ENCODE peak calls at places on chromosomes 12 and 14, in five cellular contexts. One of them, this sample, is unnamed.

GRCh38 chr12:70398862-70399261 is 32.8 kb downstream of the KCNMB4 start:
- DNase-seq in AG04449: no peak
- DNase-seq in uterus: no peak
- DNase-seq in LoVo: no peak
- DNase-seq in fibroblast of the aortic adventitia: no peak
- DNase-seq in this sample: no peak

GRCh38 chr14:104982548-104983230 is 2.9 kb upstream of the CLBA1 start:
- DNase-seq in AG04449: no peak
- DNase-seq in LoVo: no peak
- DNase-seq in uterus: no peak
- DNase-seq in fibroblast of the aortic adventitia: no peak
- DNase-seq in this sample: no peak

GRCh38 chr12:19306366-19306765 is 132.9 kb upstream of the AEBP2 start:
- DNase-seq in LoVo: no peak
- DNase-seq in AG04449: no peak
- DNase-seq in uterus: no peak
- DNase-seq in fibroblast of the aortic adventitia: no peak
- DNase-seq in this sample: no peak

GRCh38 chr12:117261267-117261666 is 71.0 kb upstream of the FBXO21 start:
- DNase-seq in uterus: no peak
- DNase-seq in fibroblast of the aortic adventitia: no peak
- DNase-seq in LoVo: peak
- DNase-seq in AG04449: no peak
- DNase-seq in this sample: no peak

GRCh38 chr12:62654558-62655241 is 188.1 kb downstream of the MON2 start:
- DNase-seq in LoVo: no peak
- DNase-seq in uterus: no peak
- DNase-seq in fibroblast of the aortic adventitia: no peak
- DNase-seq in AG04449: no peak
- DNase-seq in this sample: no peak

GRCh38 chr12:100826323-100826722 is 31.7 kb downstream of the ANO4 start:
- DNase-seq in fibroblast of the aortic adventitia: peak
- DNase-seq in AG04449: no peak
- DNase-seq in LoVo: peak
- DNase-seq in uterus: peak
- DNase-seq in this sample: peak

GRCh38 chr12:31280183-31280582 is 45.8 kb downstream of the SINHCAF start:
- DNase-seq in LoVo: no peak
- DNase-seq in AG04449: no peak
- DNase-seq in fibroblast of the aortic adventitia: no peak
- DNase-seq in uterus: no peak
- DNase-seq in this sample: no peak

GRCh38 chr14:53458368-53458814 is 305.3 kb upstream of the DDHD1 start:
- DNase-seq in uterus: no peak
- DNase-seq in AG04449: no peak
- DNase-seq in LoVo: peak
- DNase-seq in fibroblast of the aortic adventitia: peak
- DNase-seq in this sample: no peak

GRCh38 chr12:17992002-17992656 is 97.9 kb downstream of the RERGL start:
- DNase-seq in uterus: no peak
- DNase-seq in fibroblast of the aortic adventitia: peak
- DNase-seq in AG04449: peak
- DNase-seq in LoVo: peak
- DNase-seq in this sample: peak

GRCh38 chr12:109981311-109981710 is 14.9 kb downstream of the GIT2 start:
- DNase-seq in uterus: no peak
- DNase-seq in fibroblast of the aortic adventitia: no peak
- DNase-seq in AG04449: no peak
- DNase-seq in LoVo: no peak
- DNase-seq in this sample: peak

GRCh38 chr12:68336754-68337343 is 4.7 kb upstream of the MDM1 start:
- DNase-seq in uterus: no peak
- DNase-seq in AG04449: no peak
- DNase-seq in fibroblast of the aortic adventitia: no peak
- DNase-seq in LoVo: peak
- DNase-seq in this sample: no peak

GRCh38 chr12:99983721-99984258 is 946 bp downstream of the ANKS1B start:
- DNase-seq in uterus: peak
- DNase-seq in fibroblast of the aortic adventitia: peak
- DNase-seq in AG04449: no peak
- DNase-seq in LoVo: no peak
- DNase-seq in this sample: no peak

GRCh38 chr14:92693998-92694780 is 54.2 kb downstream of the LGMN start:
- DNase-seq in AG04449: no peak
- DNase-seq in uterus: no peak
- DNase-seq in fibroblast of the aortic adventitia: peak
- DNase-seq in LoVo: peak
- DNase-seq in this sample: no peak

GRCh38 chr12:42162198-42162597 is 17.5 kb upstream of the GXYLT1 start:
- DNase-seq in uterus: no peak
- DNase-seq in fibroblast of the aortic adventitia: peak
- DNase-seq in AG04449: no peak
- DNase-seq in LoVo: peak
- DNase-seq in this sample: no peak

GRCh38 chr12:81229718-81230117 is 151.8 kb downstream of the ACSS3 start:
- DNase-seq in AG04449: no peak
- DNase-seq in fibroblast of the aortic adventitia: no peak
- DNase-seq in uterus: no peak
- DNase-seq in LoVo: no peak
- DNase-seq in this sample: no peak

GRCh38 chr14:72636094-72636493 is 257.8 kb downstream of the DPF3 start:
- DNase-seq in uterus: no peak
- DNase-seq in AG04449: no peak
- DNase-seq in fibroblast of the aortic adventitia: no peak
- DNase-seq in LoVo: no peak
- DNase-seq in this sample: no peak

GRCh38 chr14:21095430-21096205 is 2.8 kb downstream of the ZNF219 start:
- DNase-seq in uterus: no peak
- DNase-seq in AG04449: no peak
- DNase-seq in LoVo: no peak
- DNase-seq in fibroblast of the aortic adventitia: peak
- DNase-seq in this sample: no peak

GRCh38 chr14:31154956-31155355 is 52.6 kb downstream of the HECTD1 start:
- DNase-seq in uterus: no peak
- DNase-seq in AG04449: no peak
- DNase-seq in fibroblast of the aortic adventitia: peak
- DNase-seq in LoVo: no peak
- DNase-seq in this sample: no peak

GRCh38 chr14:61472025-61472672 is 150.8 kb downstream of the PRKCH start:
- DNase-seq in uterus: no peak
- DNase-seq in fibroblast of the aortic adventitia: peak
- DNase-seq in LoVo: peak
- DNase-seq in AG04449: peak
- DNase-seq in this sample: peak

GRCh38 chr12:119786539-119786938 is 90.6 kb downstream of the CIT start:
- DNase-seq in uterus: no peak
- DNase-seq in AG04449: no peak
- DNase-seq in fibroblast of the aortic adventitia: no peak
- DNase-seq in LoVo: no peak
- DNase-seq in this sample: no peak

GRCh38 chr12:67456281-67456918 is 187.2 kb downstream of the CAND1 start:
- DNase-seq in AG04449: peak
- DNase-seq in LoVo: no peak
- DNase-seq in uterus: peak
- DNase-seq in fibroblast of the aortic adventitia: peak
- DNase-seq in this sample: no peak

This sample was measured in activated CD4-positive, alpha-beta T cell treated with anti-CD3 and anti-CD28 coated beads, Interleukin-2, amount 10 ng/mL, durations not matched to agents 7 days and 5 days.